ENCODE peak calls at places on chromosomes 6 and 20, in five cellular contexts. One of them, this sample, is unnamed.

GRCh38 chr6:110629153-110629552 is 152.7 kb upstream of the SLC22A16 start:
- DNase-seq in H1: no peak
- DNase-seq in GM12878: no peak
- DNase-seq in HEK293T: no peak
- DNase-seq in HepG2: no peak
- DNase-seq in this sample: no peak

GRCh38 chr6:33858053-33858475 is 54.3 kb upstream of the MLN start:
- DNase-seq in HEK293T: no peak
- DNase-seq in HepG2: no peak
- DNase-seq in H1: no peak
- DNase-seq in GM12878: no peak
- DNase-seq in this sample: no peak

GRCh38 chr6:35788423-35788982 is 7.7 kb downstream of the CLPSL1 start:
- DNase-seq in H1: no peak
- DNase-seq in HEK293T: no peak
- DNase-seq in HepG2: no peak
- DNase-seq in GM12878: no peak
- DNase-seq in this sample: no peak

GRCh38 chr6:128327890-128328289 is 192.5 kb downstream of the PTPRK start:
- DNase-seq in HEK293T: no peak
- DNase-seq in H1: no peak
- DNase-seq in GM12878: no peak
- DNase-seq in HepG2: peak
- DNase-seq in this sample: peak

GRCh38 chr6:27753668-27754407 is 158.4 kb downstream of the OR2B2 start:
- DNase-seq in HEK293T: peak
- DNase-seq in HepG2: peak
- DNase-seq in GM12878: peak
- DNase-seq in H1: peak
- DNase-seq in this sample: no peak

GRCh38 chr6:154156135-154156948 is 117.3 kb downstream of the OPRM1 start:
- DNase-seq in HEK293T: peak
- DNase-seq in H1: no peak
- DNase-seq in GM12878: no peak
- DNase-seq in HepG2: peak
- DNase-seq in this sample: no peak

GRCh38 chr6:131519670-131520436 is 53.2 kb upstream of the ARG1 start:
- DNase-seq in HEK293T: peak
- DNase-seq in HepG2: peak
- DNase-seq in GM12878: no peak
- DNase-seq in H1: no peak
- DNase-seq in this sample: peak

GRCh38 chr6:170006524-170007467 is 255.4 kb downstream of the ERMARD start:
- DNase-seq in HEK293T: no peak
- DNase-seq in H1: peak
- DNase-seq in HepG2: no peak
- DNase-seq in GM12878: no peak
- DNase-seq in this sample: peak

GRCh38 chr20:60115452-60115851 is 157.2 kb downstream of the CDH26 start:
- DNase-seq in HEK293T: no peak
- DNase-seq in GM12878: no peak
- DNase-seq in HepG2: no peak
- DNase-seq in H1: no peak
- DNase-seq in this sample: no peak

GRCh38 chr6:9499709-9500108 is 915.2 kb downstream of the TFAP2A start:
- DNase-seq in HepG2: no peak
- DNase-seq in H1: no peak
- DNase-seq in GM12878: no peak
- DNase-seq in HEK293T: no peak
- DNase-seq in this sample: no peak

GRCh38 chr6:146770965-146771735 is 172.4 kb downstream of the ADGB start:
- DNase-seq in HEK293T: no peak
- DNase-seq in GM12878: no peak
- DNase-seq in H1: no peak
- DNase-seq in HepG2: no peak
- DNase-seq in this sample: no peak

GRCh38 chr6:159532155-159532554 is 160.9 kb downstream of the SOD2 start:
- DNase-seq in HEK293T: no peak
- DNase-seq in H1: no peak
- DNase-seq in HepG2: no peak
- DNase-seq in GM12878: no peak
- DNase-seq in this sample: no peak

GRCh38 chr20:43936371-43936770 is 21.7 kb downstream of the TOX2 start:
- DNase-seq in GM12878: no peak
- DNase-seq in HepG2: no peak
- DNase-seq in H1: no peak
- DNase-seq in HEK293T: no peak
- DNase-seq in this sample: no peak

GRCh38 chr20:59010995-59011873 is 4.2 kb upstream of the CTSZ start:
- DNase-seq in HepG2: peak
- DNase-seq in GM12878: no peak
- DNase-seq in HEK293T: no peak
- DNase-seq in H1: no peak
- DNase-seq in this sample: no peak

GRCh38 chr6:158867381-158868121 is 48.4 kb upstream of the EZR start:
- DNase-seq in H1: no peak
- DNase-seq in GM12878: no peak
- DNase-seq in HEK293T: no peak
- DNase-seq in HepG2: no peak
- DNase-seq in this sample: no peak

GRCh38 chr6:142207265-142207877 is 60.3 kb downstream of the VTA1 start:
- DNase-seq in GM12878: no peak
- DNase-seq in HepG2: peak
- DNase-seq in HEK293T: peak
- DNase-seq in H1: peak
- DNase-seq in this sample: peak

GRCh38 chr6:53032853-53033252 is 32.4 kb upstream of the FBXO9 start:
- DNase-seq in GM12878: no peak
- DNase-seq in HEK293T: no peak
- DNase-seq in HepG2: no peak
- DNase-seq in H1: no peak
- DNase-seq in this sample: no peak

GRCh38 chr6:133804263-133804662 is 84.7 kb upstream of the TCF21 start:
- DNase-seq in GM12878: no peak
- DNase-seq in HepG2: no peak
- DNase-seq in H1: no peak
- DNase-seq in HEK293T: no peak
- DNase-seq in this sample: no peak

GRCh38 chr6:38117281-38117680 is 297.8 kb downstream of the ZFAND3 start:
- DNase-seq in H1: no peak
- DNase-seq in HEK293T: no peak
- DNase-seq in GM12878: no peak
- DNase-seq in HepG2: no peak
- DNase-seq in this sample: no peak

GRCh38 chr6:137156650-137157049 is 16.8 kb downstream of the IL22RA2 start:
- DNase-seq in H1: no peak
- DNase-seq in GM12878: no peak
- DNase-seq in HEK293T: no peak
- DNase-seq in HepG2: no peak
- DNase-seq in this sample: no peak

GRCh38 chr6:29593199-29593598 is 8.3 kb downstream of the OR2H2 start:
- DNase-seq in H1: no peak
- DNase-seq in HepG2: no peak
- DNase-seq in GM12878: no peak
- DNase-seq in HEK293T: no peak
- DNase-seq in this sample: no peak

GRCh38 chr6:29591677-29592076 is 6.8 kb downstream of the OR2H2 start:
- DNase-seq in HEK293T: no peak
- DNase-seq in H1: no peak
- DNase-seq in GM12878: no peak
- DNase-seq in HepG2: no peak
- DNase-seq in this sample: no peak

GRCh38 chr6:29590218-29590808 is 5.4 kb downstream of the OR2H2 start:
- DNase-seq in HepG2: no peak
- DNase-seq in GM12878: no peak
- DNase-seq in HEK293T: no peak
- DNase-seq in H1: no peak
- DNase-seq in this sample: no peak

GRCh38 chr6:29584821-29585220 is at the start of gene OR2H2:
- DNase-seq in HepG2: no peak
- DNase-seq in H1: no peak
- DNase-seq in HEK293T: no peak
- DNase-seq in GM12878: no peak
- DNase-seq in this sample: no peak

DNA sequence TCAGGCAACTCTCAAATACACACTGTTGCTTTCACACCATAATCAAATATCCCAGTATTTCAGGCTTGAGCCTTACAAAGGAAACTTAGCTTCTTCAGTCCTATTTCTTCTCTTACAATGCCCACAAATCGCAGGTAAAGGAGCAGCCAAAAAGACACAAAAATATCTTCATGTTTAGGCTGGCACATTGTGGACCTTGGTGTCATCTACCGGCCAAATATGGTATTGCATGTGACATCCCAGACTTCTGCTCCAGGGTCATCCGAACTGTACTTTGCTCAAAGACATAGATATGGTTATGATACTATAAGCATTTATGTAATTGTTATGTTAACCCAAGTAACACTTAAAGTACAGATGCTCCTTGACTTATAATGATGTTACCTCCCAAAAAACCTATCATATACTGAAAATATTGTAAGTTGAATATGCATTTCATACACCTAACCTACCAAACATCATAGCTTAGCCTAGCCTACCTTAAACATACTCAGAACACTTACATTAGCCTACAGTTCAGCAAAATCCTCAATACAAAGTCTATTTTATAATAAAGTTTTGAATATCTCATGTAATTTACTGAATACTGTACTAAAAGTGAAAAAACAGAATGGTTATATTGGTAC is 4.6 kb downstream of the OR2H2 start:
- DNase-seq in HepG2: peak
- DNase-seq in HEK293T: peak
- DNase-seq in GM12878: peak
- DNase-seq in H1: no peak
- DNase-seq in this sample: peak
- TF ChIP-seq SUZ12 in HepG2: no peak
- TF ChIP-seq SUZ12 in HEK293T: no peak
- TF ChIP-seq SUZ12 in GM12878: no peak
- TF ChIP-seq SUZ12 in H1: no peak
- TF ChIP-seq SUZ12 in this sample: no peak

DNA sequence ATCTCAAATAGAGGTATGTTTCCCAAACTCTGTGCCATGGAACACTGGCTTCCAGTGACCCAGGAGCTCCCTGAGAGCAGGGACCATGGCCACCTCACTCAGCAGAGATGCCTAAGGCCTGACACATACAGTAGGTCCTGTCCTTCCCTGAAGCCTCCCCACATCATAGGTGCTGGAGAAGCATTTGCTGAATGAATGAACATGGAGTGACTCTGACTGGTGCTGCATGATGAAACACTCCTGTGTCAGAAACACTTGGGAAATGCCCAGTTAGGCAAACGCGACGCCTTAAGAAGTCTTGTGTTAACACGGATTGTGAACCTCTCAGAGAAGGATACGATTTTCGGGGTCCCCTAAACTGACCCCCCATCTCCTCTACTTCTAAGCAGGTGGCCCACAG is 14.3 kb downstream of the SLA2 start:
- DNase-seq in HepG2: no peak
- DNase-seq in H1: no peak
- DNase-seq in GM12878: no peak
- DNase-seq in HEK293T: no peak
- DNase-seq in this sample: no peak
- TF ChIP-seq SUZ12 in HepG2: no peak
- TF ChIP-seq SUZ12 in H1: no peak
- TF ChIP-seq SUZ12 in GM12878: no peak
- TF ChIP-seq SUZ12 in HEK293T: no peak
- TF ChIP-seq SUZ12 in this sample: no peak

GRCh38 chr20:52937701-52938100 is 34.5 kb upstream of the TSHZ2 start:
- DNase-seq in HEK293T: peak
- DNase-seq in HepG2: peak
- DNase-seq in H1: no peak
- DNase-seq in GM12878: no peak
- DNase-seq in this sample: no peak
- TF ChIP-seq SUZ12 in HEK293T: no peak
- TF ChIP-seq SUZ12 in HepG2: no peak
- TF ChIP-seq SUZ12 in H1: no peak
- TF ChIP-seq SUZ12 in GM12878: no peak
- TF ChIP-seq SUZ12 in this sample: no peak

GRCh38 chr20:11275740-11276139 is 601.9 kb upstream of the JAG1 start:
- DNase-seq in HepG2: no peak
- DNase-seq in H1: no peak
- DNase-seq in GM12878: no peak
- DNase-seq in HEK293T: no peak
- DNase-seq in this sample: no peak

GRCh38 chr20:11281240-11281639 is 607.4 kb upstream of the JAG1 start:
- DNase-seq in HepG2: no peak
- DNase-seq in HEK293T: no peak
- DNase-seq in GM12878: no peak
- DNase-seq in H1: no peak
- DNase-seq in this sample: no peak

GRCh38 chr20:11277170-11277569 is 603.4 kb upstream of the JAG1 start:
- DNase-seq in HEK293T: no peak
- DNase-seq in HepG2: no peak
- DNase-seq in GM12878: no peak
- DNase-seq in H1: no peak
- DNase-seq in this sample: no peak

GRCh38 chr20:11281768-11282167 is 608.0 kb upstream of the JAG1 start:
- DNase-seq in HepG2: no peak
- DNase-seq in HEK293T: no peak
- DNase-seq in GM12878: no peak
- DNase-seq in H1: no peak
- DNase-seq in this sample: no peak

DNA sequence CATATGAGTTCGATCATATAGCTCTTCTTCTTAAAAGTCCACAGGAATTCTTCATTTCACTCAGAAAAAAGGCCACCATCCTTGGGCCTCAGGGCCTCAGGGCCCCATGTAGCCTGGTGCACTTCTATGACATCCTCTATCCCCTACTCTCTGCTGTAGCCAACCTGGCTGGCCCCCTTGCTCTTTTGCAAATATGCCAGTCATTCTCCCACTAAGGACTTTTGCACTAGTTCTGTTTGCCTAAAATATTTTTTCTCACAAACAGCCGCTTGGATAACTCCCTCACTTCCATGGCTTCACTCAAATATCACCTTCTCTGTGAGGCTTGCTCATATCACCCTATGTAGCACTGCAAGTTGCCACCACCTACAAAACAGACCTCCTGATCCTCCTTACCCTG is 604.7 kb upstream of the JAG1 start:
- DNase-seq in H1: no peak
- DNase-seq in GM12878: no peak
- DNase-seq in HepG2: no peak
- DNase-seq in HEK293T: no peak
- DNase-seq in this sample: no peak
- TF ChIP-seq SUZ12 in H1: no peak
- TF ChIP-seq SUZ12 in GM12878: no peak
- TF ChIP-seq SUZ12 in HepG2: no peak
- TF ChIP-seq SUZ12 in HEK293T: no peak
- TF ChIP-seq SUZ12 in this sample: no peak

GRCh38 chr6:118565317-118565960 is 17.3 kb downstream of the PLN start:
- DNase-seq in GM12878: peak
- DNase-seq in H1: no peak
- DNase-seq in HEK293T: peak
- DNase-seq in HepG2: peak
- DNase-seq in this sample: peak
- TF ChIP-seq SUZ12 in GM12878: no peak
- TF ChIP-seq SUZ12 in H1: no peak
- TF ChIP-seq SUZ12 in HEK293T: no peak
- TF ChIP-seq SUZ12 in HepG2: no peak
- TF ChIP-seq SUZ12 in this sample: no peak

This sample was measured in NT2/D1.